ENCODE peak calls at places on chromosomes 4 and X, in ten cellular contexts. Y is Caco-2, S is PC-3, D is kidney epithelial cell, W is heart right ventricle, F is coronary artery, O is AG09309, N is left lung, J is endothelial cell of umbilical vein, L is neural progenitor cell. E is an unnamed sample.

GRCh38 chrX:125492439-125492838 is 172.8 kb downstream of the TEX13C start:
- DNase-seq in Y (no peak), S (no peak), D (no peak), W (no peak), F (no peak), O (no peak), N (no peak), J (no peak), L (no peak), E (no peak)

GRCh38 chr4:8666581-8666980 is 74.0 kb downstream of the CPZ start:
- DNase-seq in Y (no peak), S (no peak), D (no peak), W (no peak), F (peak; percentile 46), O (no peak), N (no peak), J (no peak), L (no peak), E (no peak)

GRCh38 chr4:115159141-115159540 is 45.7 kb upstream of the NDST4 start:
- DNase-seq in Y (no peak), S (no peak), D (no peak), W (no peak), F (no peak), O (no peak), N (no peak), J (no peak), L (no peak), E (peak; percentile 30)

GRCh38 chr4:52358855-52359254 is 300.2 kb downstream of the USP46 start:
- DNase-seq in Y (no peak), S (no peak), D (no peak), W (no peak), F (no peak), O (no peak), N (no peak), J (no peak), L (no peak), E (peak; percentile 29)

GRCh38 chr4:106583108-106583507 is 214.5 kb upstream of the GIMD1 start:
- DNase-seq in Y (no peak), S (peak; percentile 20), D (no peak), W (no peak), F (no peak), O (no peak), N (no peak), J (no peak), L (no peak), E (no peak)

GRCh38 chr4:40601641-40602040 is 28.0 kb downstream of the RBM47 start:
- DNase-seq in Y (no peak), S (no peak), D (no peak), W (no peak), F (no peak), O (no peak), N (no peak), J (no peak), L (peak; percentile 23), E (no peak)

GRCh38 chrX:43655151-43655676 is 885 bp upstream of the MAOA start:
- DNase-seq in Y (peak; percentile 36), S (peak; percentile 40), D (no peak), W (peak; percentile 36), F (peak; percentile 75), O (no peak), N (peak; percentile 45), J (peak; percentile 36), L (peak; percentile 59), E (no peak)

GRCh38 chrX:134658002-134658401 is 269 bp downstream of the PLAC1 start:
- DNase-seq in Y (no peak), S (no peak), D (no peak), W (no peak), F (no peak), O (no peak), N (no peak), J (no peak), L (no peak), E (no peak)

GRCh38 chrX:114178126-114178525 is 405.8 kb upstream of the HTR2C start:
- DNase-seq in Y (no peak), S (no peak), D (no peak), W (no peak), F (no peak), O (no peak), N (no peak), J (no peak), L (no peak), E (no peak)

GRCh38 chr4:21327976-21328700 is 620.4 kb downstream of the KCNIP4 start:
- DNase-seq in Y (no peak), S (no peak), D (no peak), W (no peak), F (no peak), O (no peak), N (no peak), J (no peak), L (no peak), E (no peak)

GRCh38 chr4:105473340-105474109 is at the start of gene PPA2:
- DNase-seq in Y (peak; percentile 93), S (peak; percentile 84), D (peak; percentile 57), W (peak; percentile 86), F (peak; percentile 93), O (peak; percentile 64), N (peak; percentile 94), J (peak; percentile 87), L (peak; percentile 94), E (peak; percentile 48)

GRCh38 chr4:1666391-1666790 is 17.7 kb downstream of the FAM53A start:
- DNase-seq in Y (no peak), S (no peak), D (no peak), W (peak; percentile 74), F (no peak), O (no peak), N (no peak), J (no peak), L (no peak), E (no peak)

DNA sequence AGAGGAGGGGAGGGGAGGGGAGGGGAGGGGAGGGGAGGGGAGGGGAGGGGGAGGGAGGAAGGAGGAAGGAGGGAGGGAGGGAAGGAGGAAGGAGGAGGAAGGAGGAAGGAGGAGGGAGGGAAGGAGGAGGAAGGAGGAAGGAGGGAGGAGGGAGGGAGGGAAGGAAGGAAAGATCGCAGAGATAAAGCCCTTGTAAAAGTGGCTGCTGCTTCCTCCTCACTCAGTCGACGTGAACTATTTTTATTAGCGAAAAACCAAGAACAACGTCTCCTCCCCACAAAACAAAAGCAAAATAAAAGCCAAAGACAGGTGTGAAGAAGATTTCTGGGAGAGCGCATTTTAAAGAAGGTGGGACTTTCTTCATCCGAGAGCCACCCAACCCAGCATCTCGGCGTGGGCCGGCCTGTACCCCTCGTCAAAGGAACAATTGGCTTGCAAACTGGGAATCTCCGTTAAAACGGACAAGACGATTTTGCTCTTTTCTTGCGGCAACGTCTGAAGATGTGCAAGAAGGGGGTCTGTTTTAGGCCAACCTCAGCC is 40.7 kb upstream of the ASMTL start:
- DNase-seq in Y (no peak), S (no peak), D (no peak), W (no peak), F (no peak), O (no peak), N (no peak), J (no peak), L (no peak), E (no peak)
- H3K4me3 ChIP-seq in Y (no peak overlapping the region), S (no peak overlapping the region), D (no peak overlapping the region), W (no peak overlapping the region), F (no peak overlapping the region), O (no peak overlapping the region), N (no peak overlapping the region), J (no peak overlapping the region), L (no peak overlapping the region), E (no peak overlapping the region)

GRCh38 chr4:184417802-184418511 is 56.4 kb downstream of the IRF2 start:
- DNase-seq in Y (no peak), S (peak; percentile 89), D (peak; percentile 61), W (no peak), F (no peak), O (peak; percentile 66), N (no peak), J (peak; percentile 30), L (no peak), E (peak; percentile 79)
- TF ChIP-seq CTCF in Y (no peak), S (peak; percentile 27), D (no peak), W (no peak), F (no peak), O (no peak), N (no peak), J (no peak), L (no peak), E (no peak)

GRCh38 chrX:26253526-26253925 is 37.6 kb downstream of the MAGEB5 start:
- DNase-seq in Y (no peak), S (no peak), D (no peak), W (no peak), F (no peak), O (no peak), N (no peak), J (peak; percentile 17), L (no peak), E (no peak)

DNA sequence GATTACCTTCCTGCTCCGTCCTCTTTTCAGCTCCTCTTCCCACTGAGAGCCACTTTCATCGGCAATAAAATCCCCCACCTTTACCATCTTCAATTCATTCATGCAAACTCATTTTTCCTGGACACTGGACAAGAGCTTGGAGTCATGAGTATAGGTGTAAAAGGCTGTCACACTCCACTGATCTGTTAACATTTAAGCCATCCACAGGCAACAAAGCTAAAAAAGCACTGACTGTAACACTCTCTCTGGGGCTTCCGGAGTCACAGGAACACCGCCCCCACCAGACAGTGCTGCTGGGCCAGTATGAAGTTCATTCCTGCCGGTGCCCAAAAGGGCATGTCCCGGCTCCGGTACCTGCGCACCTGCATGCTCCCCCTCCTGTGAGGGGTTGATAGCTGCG is 38.5 kb downstream of the MAGEB5 start:
- DNase-seq in Y (no peak), S (no peak), D (peak; percentile 47), W (no peak), F (no peak), O (no peak), N (no peak), J (no peak), L (no peak), E (no peak)
- H3K4me3 ChIP-seq in Y (no peak overlapping the region), S (no peak overlapping the region), D (no peak overlapping the region), W (no peak overlapping the region), F (no peak overlapping the region), O (no peak overlapping the region), N (no peak overlapping the region), J (no peak overlapping the region), L (no peak overlapping the region), E (no peak overlapping the region)

GRCh38 chrX:1391707-1392375 is at the start of gene SLC25A6:
- DNase-seq in Y (peak; percentile 99), S (peak; percentile 94), D (peak; percentile 80), W (peak; percentile 100), F (peak; percentile 99), O (peak; percentile 79), N (peak; percentile 99), J (peak; percentile 99), L (peak; percentile 99), E (peak; percentile 88)
- TF ChIP-seq CTCF in Y (no peak), S (no peak), D (no peak), W (peak; percentile 42), F (no peak), O (no peak), N (peak; percentile 32), J (peak; percentile 14), L (peak; percentile 27), E (no peak)

DNA sequence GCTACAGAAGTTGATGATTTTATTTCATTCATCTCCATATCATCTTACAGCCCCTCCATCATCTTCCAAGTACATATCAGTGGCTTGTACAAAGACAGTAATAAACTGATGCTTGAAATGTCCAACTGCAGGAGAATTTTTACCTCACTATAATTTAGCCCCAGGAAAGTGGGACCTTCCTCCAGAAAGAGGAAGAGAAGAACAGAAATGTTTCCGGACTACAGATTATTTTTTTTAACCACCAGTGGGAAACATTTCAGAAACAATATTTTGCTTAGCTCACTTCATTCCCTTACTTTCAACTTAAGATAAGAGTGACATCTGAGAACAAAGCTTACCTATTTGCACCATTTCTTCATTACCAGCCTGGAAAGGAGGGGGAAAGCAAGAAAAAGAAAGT is 2.0 kb downstream of the ADAMTS3 start:
- DNase-seq in Y (no peak), S (no peak), D (no peak), W (no peak), F (no peak), O (no peak), N (no peak), J (peak; percentile 3), L (no peak), E (no peak)
- H3K4me3 ChIP-seq in Y (no peak overlapping the region), S (peak overlapping the region; percentile 92), D (peak overlapping the region; percentile 56), W (no peak overlapping the region), F (no peak overlapping the region), O (no peak overlapping the region), N (no peak overlapping the region), J (no peak overlapping the region), L (peak overlapping the region; percentile 86), E (peak overlapping the region; percentile 68)

E was measured in HFF-Myc.